ENCODE peak calls at places on chromosomes 16 and 17, in six cellular contexts. One of them, this sample, is unnamed. For H3K4me1, the result is how much of the 10 kb centered on the place peaks cover.

GRCh38 chr17:73657473-73658116 is 13.3 kb upstream of the SDK2 start:
- DNase-seq in neuronal stem cell: peak
- DNase-seq in cardiac muscle cell: peak
- DNase-seq in tibial nerve: peak
- DNase-seq in HAP-1: peak
- DNase-seq in SK-N-SH: peak
- DNase-seq in this sample: no peak

GRCh38 chr16:10332301-10332700 is 53.6 kb upstream of the ATF7IP2 start:
- DNase-seq in neuronal stem cell: no peak
- DNase-seq in cardiac muscle cell: no peak
- DNase-seq in tibial nerve: no peak
- DNase-seq in HAP-1: no peak
- DNase-seq in SK-N-SH: no peak
- DNase-seq in this sample: no peak

GRCh38 chr17:58375811-58376210 is 23.8 kb upstream of the SUPT4H1 start:
- DNase-seq in neuronal stem cell: no peak
- DNase-seq in cardiac muscle cell: no peak
- DNase-seq in tibial nerve: no peak
- DNase-seq in HAP-1: no peak
- DNase-seq in SK-N-SH: no peak
- DNase-seq in this sample: no peak

GRCh38 chr16:87319997-87320491 is 2.9 kb upstream of the C16orf95 start:
- DNase-seq in neuronal stem cell: no peak
- DNase-seq in cardiac muscle cell: no peak
- DNase-seq in tibial nerve: no peak
- DNase-seq in HAP-1: no peak
- DNase-seq in SK-N-SH: no peak
- DNase-seq in this sample: no peak

GRCh38 chr16:57383276-57384247 is 11.3 kb downstream of the CX3CL1 start:
- DNase-seq in neuronal stem cell: no peak
- DNase-seq in cardiac muscle cell: peak
- DNase-seq in tibial nerve: no peak
- DNase-seq in HAP-1: no peak
- DNase-seq in SK-N-SH: no peak
- DNase-seq in this sample: no peak

GRCh38 chr17:80265205-80266068 is 4.8 kb downstream of the RNF213 start:
- DNase-seq in neuronal stem cell: no peak
- DNase-seq in cardiac muscle cell: no peak
- DNase-seq in tibial nerve: no peak
- DNase-seq in HAP-1: no peak
- DNase-seq in SK-N-SH: no peak
- DNase-seq in this sample: no peak

GRCh38 chr16:8740775-8741355 is 56.6 kb downstream of the TMEM186 start:
- DNase-seq in neuronal stem cell: no peak
- DNase-seq in cardiac muscle cell: no peak
- DNase-seq in tibial nerve: no peak
- DNase-seq in HAP-1: no peak
- DNase-seq in SK-N-SH: no peak
- DNase-seq in this sample: no peak

GRCh38 chr16:58197314-58198012 is 443 bp downstream of the CSNK2A2 start:
- DNase-seq in neuronal stem cell: peak
- DNase-seq in cardiac muscle cell: no peak
- DNase-seq in tibial nerve: no peak
- DNase-seq in HAP-1: no peak
- DNase-seq in SK-N-SH: peak
- DNase-seq in this sample: no peak

GRCh38 chr16:4882633-4883285 is 35.5 kb downstream of the UBN1 start:
- DNase-seq in neuronal stem cell: no peak
- DNase-seq in cardiac muscle cell: peak
- DNase-seq in tibial nerve: peak
- DNase-seq in HAP-1: no peak
- DNase-seq in SK-N-SH: peak
- DNase-seq in this sample: no peak

GRCh38 chr16:74257061-74257460 is 39.6 kb upstream of the PSMD7 start:
- DNase-seq in neuronal stem cell: no peak
- DNase-seq in cardiac muscle cell: no peak
- DNase-seq in tibial nerve: no peak
- DNase-seq in HAP-1: no peak
- DNase-seq in SK-N-SH: no peak
- DNase-seq in this sample: no peak

GRCh38 chr16:50096791-50097190 is 31.0 kb downstream of the HEATR3 start:
- DNase-seq in neuronal stem cell: no peak
- DNase-seq in cardiac muscle cell: peak
- DNase-seq in tibial nerve: no peak
- DNase-seq in HAP-1: no peak
- DNase-seq in SK-N-SH: peak
- DNase-seq in this sample: no peak

GRCh38 chr17:73754886-73755285 is 110.6 kb upstream of the SDK2 start:
- DNase-seq in neuronal stem cell: no peak
- DNase-seq in cardiac muscle cell: no peak
- DNase-seq in tibial nerve: no peak
- DNase-seq in HAP-1: no peak
- DNase-seq in SK-N-SH: no peak
- DNase-seq in this sample: no peak

GRCh38 chr17:72419866-72420774 is 299.3 kb downstream of the SOX9 start:
- DNase-seq in neuronal stem cell: no peak
- DNase-seq in cardiac muscle cell: no peak
- DNase-seq in tibial nerve: no peak
- DNase-seq in HAP-1: no peak
- DNase-seq in SK-N-SH: no peak
- DNase-seq in this sample: no peak

GRCh38 chr16:81774348-81774747 is 4.7 kb upstream of the PLCG2 start:
- DNase-seq in neuronal stem cell: no peak
- DNase-seq in cardiac muscle cell: no peak
- DNase-seq in tibial nerve: no peak
- DNase-seq in HAP-1: no peak
- DNase-seq in SK-N-SH: no peak
- DNase-seq in this sample: no peak

DNA sequence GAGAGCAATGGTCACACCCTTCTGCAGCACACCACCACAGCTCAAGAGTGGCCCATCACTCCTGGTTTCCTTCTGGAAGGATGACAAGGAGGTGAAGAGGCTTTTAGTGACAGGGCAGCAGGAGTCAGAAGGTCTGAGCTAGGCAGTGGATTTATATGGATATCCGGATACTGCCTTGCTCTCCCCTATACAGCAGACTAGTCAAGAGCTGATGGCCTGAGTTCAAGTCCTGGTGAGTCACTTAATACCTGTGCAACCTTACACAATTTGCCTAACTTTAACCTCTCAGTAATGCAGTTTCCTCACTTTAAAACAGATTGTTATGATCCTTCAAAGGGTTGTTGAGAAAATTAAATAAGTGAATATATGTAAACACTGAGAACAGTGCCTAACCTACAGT is 22.9 kb downstream of the MYO18A start:
- DNase-seq in neuronal stem cell: no peak
- DNase-seq in cardiac muscle cell: no peak
- DNase-seq in tibial nerve: no peak
- DNase-seq in HAP-1: no peak
- DNase-seq in SK-N-SH: no peak
- DNase-seq in this sample: no peak
- H3K4me1 ChIP-seq in neuronal stem cell: under half
- H3K4me1 ChIP-seq in cardiac muscle cell: under half
- H3K4me1 ChIP-seq in tibial nerve: under half
- H3K4me1 ChIP-seq in HAP-1: under half
- H3K4me1 ChIP-seq in SK-N-SH: under half
- H3K4me1 ChIP-seq in this sample: under half

GRCh38 chr17:76434870-76435269 is 18.1 kb downstream of the UBE2O start:
- DNase-seq in neuronal stem cell: no peak
- DNase-seq in cardiac muscle cell: no peak
- DNase-seq in tibial nerve: no peak
- DNase-seq in HAP-1: no peak
- DNase-seq in SK-N-SH: no peak
- DNase-seq in this sample: no peak

GRCh38 chr17:76432712-76433336 is 20.1 kb downstream of the UBE2O start:
- DNase-seq in neuronal stem cell: no peak
- DNase-seq in cardiac muscle cell: no peak
- DNase-seq in tibial nerve: no peak
- DNase-seq in HAP-1: peak
- DNase-seq in SK-N-SH: no peak
- DNase-seq in this sample: no peak

GRCh38 chr17:76431509-76431908 is 21.4 kb downstream of the UBE2O start:
- DNase-seq in neuronal stem cell: no peak
- DNase-seq in cardiac muscle cell: no peak
- DNase-seq in tibial nerve: no peak
- DNase-seq in HAP-1: peak
- DNase-seq in SK-N-SH: no peak
- DNase-seq in this sample: no peak

GRCh38 chr17:76433693-76434092 is 19.3 kb downstream of the UBE2O start:
- DNase-seq in neuronal stem cell: no peak
- DNase-seq in cardiac muscle cell: no peak
- DNase-seq in tibial nerve: no peak
- DNase-seq in HAP-1: no peak
- DNase-seq in SK-N-SH: no peak
- DNase-seq in this sample: no peak

GRCh38 chr17:76432004-76432403 is 20.9 kb downstream of the UBE2O start:
- DNase-seq in neuronal stem cell: no peak
- DNase-seq in cardiac muscle cell: peak
- DNase-seq in tibial nerve: no peak
- DNase-seq in HAP-1: no peak
- DNase-seq in SK-N-SH: no peak
- DNase-seq in this sample: no peak
- H3K4me1 ChIP-seq in neuronal stem cell: under half
- H3K4me1 ChIP-seq in cardiac muscle cell: under half
- H3K4me1 ChIP-seq in tibial nerve: under half
- H3K4me1 ChIP-seq in HAP-1: under half
- H3K4me1 ChIP-seq in SK-N-SH: under half
- H3K4me1 ChIP-seq in this sample: under half

GRCh38 chr17:50914510-50914849 is 48.3 kb upstream of the TOB1 start:
- DNase-seq in neuronal stem cell: no peak
- DNase-seq in cardiac muscle cell: no peak
- DNase-seq in tibial nerve: no peak
- DNase-seq in HAP-1: no peak
- DNase-seq in SK-N-SH: no peak
- DNase-seq in this sample: no peak
- H3K4me1 ChIP-seq in neuronal stem cell: under half
- H3K4me1 ChIP-seq in cardiac muscle cell: under half
- H3K4me1 ChIP-seq in tibial nerve: under half
- H3K4me1 ChIP-seq in HAP-1: under half
- H3K4me1 ChIP-seq in SK-N-SH: under half
- H3K4me1 ChIP-seq in this sample: under half

DNA sequence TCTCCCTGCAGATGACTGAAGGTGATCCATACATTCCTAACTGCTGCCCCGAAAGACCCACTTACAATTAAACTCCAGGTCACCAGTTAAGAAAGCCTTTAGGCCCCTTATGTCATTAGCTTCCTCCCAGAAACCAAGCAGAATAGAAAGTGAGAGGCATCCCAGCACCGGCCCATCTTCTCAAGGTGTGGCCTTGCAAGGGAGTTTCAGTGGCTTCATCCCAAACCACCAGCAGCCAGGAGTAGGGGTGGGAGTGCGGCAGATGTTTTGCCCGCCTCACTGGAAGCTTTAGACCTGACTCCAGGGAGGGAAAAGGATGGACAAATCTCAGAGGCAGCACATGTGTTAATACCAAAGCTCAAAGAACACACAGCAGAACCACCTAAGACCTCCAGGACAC is 5.1 kb downstream of the ZFHX3 start:
- DNase-seq in neuronal stem cell: no peak
- DNase-seq in cardiac muscle cell: no peak
- DNase-seq in tibial nerve: no peak
- DNase-seq in HAP-1: no peak
- DNase-seq in SK-N-SH: no peak
- DNase-seq in this sample: no peak
- H3K4me1 ChIP-seq in neuronal stem cell: half or more
- H3K4me1 ChIP-seq in cardiac muscle cell: half or more
- H3K4me1 ChIP-seq in tibial nerve: under half
- H3K4me1 ChIP-seq in HAP-1: half or more
- H3K4me1 ChIP-seq in SK-N-SH: under half
- H3K4me1 ChIP-seq in this sample: under half

DNA sequence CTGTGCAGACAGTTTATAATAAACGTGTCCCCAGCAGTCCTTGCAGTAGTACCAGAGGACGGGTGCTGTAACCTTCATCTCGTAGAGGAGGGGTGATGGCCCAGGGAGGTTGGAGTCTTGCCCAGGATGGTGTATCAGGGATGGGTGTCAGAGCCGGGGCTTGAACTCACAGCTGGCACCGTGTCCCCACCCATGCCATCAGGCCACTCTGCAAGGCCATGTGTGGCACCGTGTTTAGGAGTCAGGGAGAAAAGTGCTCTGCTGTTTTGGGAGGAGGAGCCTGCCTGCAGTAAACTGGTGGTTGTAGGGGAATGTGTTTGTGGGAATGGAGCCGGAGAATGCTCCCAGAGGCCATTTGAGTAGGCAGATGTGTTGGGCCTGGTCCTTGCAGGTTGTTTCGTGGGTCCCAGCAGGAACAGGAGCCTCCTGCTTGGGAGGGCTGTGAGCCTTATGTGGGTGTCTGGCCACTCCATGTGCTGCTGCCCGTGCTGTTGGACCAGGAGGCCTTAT is 1.7 kb downstream of the ADORA2B start:
- DNase-seq in neuronal stem cell: no peak
- DNase-seq in cardiac muscle cell: peak
- DNase-seq in tibial nerve: no peak
- DNase-seq in HAP-1: no peak
- DNase-seq in SK-N-SH: no peak
- DNase-seq in this sample: no peak
- H3K4me1 ChIP-seq in neuronal stem cell: under half
- H3K4me1 ChIP-seq in cardiac muscle cell: under half
- H3K4me1 ChIP-seq in tibial nerve: under half
- H3K4me1 ChIP-seq in HAP-1: under half
- H3K4me1 ChIP-seq in SK-N-SH: under half
- H3K4me1 ChIP-seq in this sample: under half

GRCh38 chr17:75478508-75478907 is 22.1 kb downstream of the TMEM94 start:
- DNase-seq in neuronal stem cell: peak
- DNase-seq in cardiac muscle cell: no peak
- DNase-seq in tibial nerve: no peak
- DNase-seq in HAP-1: no peak
- DNase-seq in SK-N-SH: no peak
- DNase-seq in this sample: no peak
- H3K4me1 ChIP-seq in neuronal stem cell: under half
- H3K4me1 ChIP-seq in cardiac muscle cell: under half
- H3K4me1 ChIP-seq in tibial nerve: under half
- H3K4me1 ChIP-seq in HAP-1: under half
- H3K4me1 ChIP-seq in SK-N-SH: under half
- H3K4me1 ChIP-seq in this sample: under half

DNA sequence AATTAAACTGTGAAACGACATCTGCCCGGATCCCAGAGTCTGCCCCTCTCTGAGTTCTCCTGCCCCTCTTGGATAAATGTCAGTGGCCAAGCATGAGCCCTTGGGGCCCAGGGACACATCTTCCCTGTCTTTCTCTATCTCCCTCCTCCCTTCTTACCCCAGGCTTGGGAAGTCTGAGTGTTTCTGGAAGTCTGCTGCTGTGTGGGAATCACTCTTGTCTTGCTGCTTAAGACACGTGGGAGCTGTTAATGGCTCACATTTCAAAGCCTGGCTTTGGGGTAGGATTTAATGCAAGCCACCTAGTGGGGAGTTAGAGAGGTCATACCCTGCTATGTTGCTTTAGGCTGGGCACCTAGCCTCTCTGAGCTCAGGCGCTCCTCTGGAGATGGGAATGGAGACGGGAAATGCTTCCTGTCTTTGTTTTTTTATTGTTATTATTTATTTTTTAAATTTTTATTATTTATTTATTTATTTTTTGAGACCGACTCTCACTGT is 218.5 kb upstream of the CIBAR2 start:
- DNase-seq in neuronal stem cell: peak
- DNase-seq in cardiac muscle cell: peak
- DNase-seq in tibial nerve: no peak
- DNase-seq in HAP-1: peak
- DNase-seq in SK-N-SH: peak
- DNase-seq in this sample: peak
- H3K4me1 ChIP-seq in neuronal stem cell: half or more
- H3K4me1 ChIP-seq in cardiac muscle cell: under half
- H3K4me1 ChIP-seq in tibial nerve: under half
- H3K4me1 ChIP-seq in HAP-1: under half
- H3K4me1 ChIP-seq in SK-N-SH: under half
- H3K4me1 ChIP-seq in this sample: under half